ENCODE peak calls at places on chromosomes 7 and 10, in four cellular contexts. One of them, this sample, is unnamed.

GRCh38 chr7:19144661-19145428 is at the start of gene FERD3L:
- DNase-seq in aorta: peak; percentile 65
- DNase-seq in heart left ventricle: no peak
- DNase-seq in iPS DF 6.9: no peak
- DNase-seq in this sample: no peak

GRCh38 chr10:104146871-104147270 is 24.9 kb downstream of the SFR1 start:
- DNase-seq in aorta: no peak
- DNase-seq in heart left ventricle: no peak
- DNase-seq in iPS DF 6.9: no peak
- DNase-seq in this sample: no peak

GRCh38 chr10:46096426-46096825 is 50.4 kb upstream of the MSMB start:
- DNase-seq in aorta: no peak
- DNase-seq in iPS DF 6.9: no peak
- DNase-seq in heart left ventricle: no peak
- DNase-seq in this sample: no peak

GRCh38 chr10:131771634-131772358 is 129.0 kb upstream of the PPP2R2D start:
- DNase-seq in aorta: no peak
- DNase-seq in iPS DF 6.9: no peak
- DNase-seq in heart left ventricle: no peak
- DNase-seq in this sample: no peak

GRCh38 chr10:81082621-81083376 is 545.1 kb downstream of the SH2D4B start:
- DNase-seq in heart left ventricle: no peak
- DNase-seq in aorta: peak; percentile 46
- DNase-seq in iPS DF 6.9: no peak
- DNase-seq in this sample: no peak

GRCh38 chr10:98252451-98252850 is 15.5 kb downstream of the LOXL4 start:
- DNase-seq in aorta: no peak
- DNase-seq in iPS DF 6.9: no peak
- DNase-seq in heart left ventricle: no peak
- DNase-seq in this sample: no peak

GRCh38 chr10:86876748-86877147 is 80.7 kb downstream of the MMRN2 start:
- DNase-seq in iPS DF 6.9: no peak
- DNase-seq in aorta: no peak
- DNase-seq in heart left ventricle: no peak
- DNase-seq in this sample: no peak

GRCh38 chr10:29714096-29714874 is 79.5 kb upstream of the SVIL start:
- DNase-seq in iPS DF 6.9: no peak
- DNase-seq in heart left ventricle: no peak
- DNase-seq in aorta: no peak
- DNase-seq in this sample: peak; percentile 84

GRCh38 chr10:71134732-71135211 is 77.6 kb upstream of the UNC5B start:
- DNase-seq in aorta: no peak
- DNase-seq in heart left ventricle: no peak
- DNase-seq in iPS DF 6.9: no peak
- DNase-seq in this sample: no peak

GRCh38 chr7:102287465-102288146 is 938 bp downstream of the SH2B2 start:
- DNase-seq in iPS DF 6.9: no peak
- DNase-seq in aorta: no peak
- DNase-seq in heart left ventricle: no peak
- DNase-seq in this sample: peak; percentile 51

GRCh38 chr7:12701433-12701832 is 14.0 kb downstream of the ARL4A start:
- DNase-seq in iPS DF 6.9: no peak
- DNase-seq in aorta: no peak
- DNase-seq in heart left ventricle: no peak
- DNase-seq in this sample: no peak

GRCh38 chr10:127161482-127161881 is 34.9 kb downstream of the INSYN2A start:
- DNase-seq in aorta: no peak
- DNase-seq in iPS DF 6.9: no peak
- DNase-seq in heart left ventricle: no peak
- DNase-seq in this sample: no peak

GRCh38 chr7:36677769-36678435 is 46.4 kb downstream of the AOAH start:
- DNase-seq in aorta: no peak
- DNase-seq in heart left ventricle: no peak
- DNase-seq in iPS DF 6.9: no peak
- DNase-seq in this sample: no peak

GRCh38 chr7:42471573-42472174 is 234.7 kb upstream of the GLI3 start:
- DNase-seq in aorta: no peak
- DNase-seq in iPS DF 6.9: no peak
- DNase-seq in heart left ventricle: no peak
- DNase-seq in this sample: no peak

GRCh38 chr7:7060828-7061599 is 121.3 kb upstream of the C1GALT1 start:
- DNase-seq in aorta: no peak
- DNase-seq in heart left ventricle: no peak
- DNase-seq in iPS DF 6.9: no peak
- DNase-seq in this sample: no peak

GRCh38 chr7:84216477-84216876 is 21.9 kb upstream of the SEMA3A start:
- DNase-seq in heart left ventricle: no peak
- DNase-seq in aorta: no peak
- DNase-seq in iPS DF 6.9: no peak
- DNase-seq in this sample: no peak

GRCh38 chr10:93701903-93702277 is 502 bp downstream of the FRA10AC1 start:
- DNase-seq in iPS DF 6.9: no peak
- DNase-seq in heart left ventricle: no peak
- DNase-seq in aorta: no peak
- DNase-seq in this sample: no peak

DNA sequence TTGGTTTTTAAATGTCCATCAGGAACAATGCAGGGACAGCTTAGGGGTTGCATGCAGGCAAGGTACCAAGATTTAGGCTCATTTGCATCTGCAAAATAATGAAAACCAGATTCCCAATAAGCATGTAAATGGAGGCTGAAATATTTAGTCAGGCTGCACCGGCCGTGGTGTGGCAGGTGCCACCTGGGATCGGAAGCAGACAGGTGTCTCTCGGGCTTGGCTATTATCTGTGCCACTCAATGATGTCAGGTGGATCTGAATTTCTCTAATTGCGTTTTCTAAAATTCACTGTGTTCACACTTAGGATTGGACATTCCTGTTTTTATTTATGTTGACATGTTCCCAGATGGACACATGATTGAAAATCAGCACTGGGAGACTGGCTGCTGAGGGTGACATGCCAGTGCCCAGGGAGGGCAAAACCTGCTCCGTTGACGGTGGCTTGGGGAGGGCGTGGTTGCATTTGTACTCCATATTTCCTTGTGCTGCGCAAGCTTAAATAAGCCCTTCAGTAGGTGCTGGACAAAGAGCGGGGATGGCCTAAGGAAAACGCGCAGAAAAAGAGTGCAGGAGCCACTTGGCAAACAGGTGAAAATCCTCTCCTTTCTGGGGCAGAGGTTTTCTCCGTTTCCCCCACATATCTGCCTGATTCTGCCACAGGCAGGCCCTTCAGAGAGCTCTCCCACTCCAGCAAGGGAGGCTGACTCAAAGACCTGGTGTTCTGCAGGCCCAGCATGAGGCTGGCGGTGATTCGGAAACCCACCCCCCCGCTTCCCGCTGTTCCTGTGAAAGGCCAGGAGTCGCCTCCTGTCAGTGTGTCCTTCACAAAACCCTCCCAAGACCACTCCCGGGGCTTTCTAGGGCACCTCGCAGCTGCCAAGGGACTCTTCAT is 142.5 kb downstream of the WDR37 start:
- DNase-seq in heart left ventricle: no peak
- DNase-seq in iPS DF 6.9: no peak
- DNase-seq in aorta: no peak
- DNase-seq in this sample: no peak
- H3K27ac ChIP-seq in heart left ventricle: no peak overlapping the region
- H3K27ac ChIP-seq in iPS DF 6.9: no peak overlapping the region
- H3K27ac ChIP-seq in aorta: no peak overlapping the region
- H3K27ac ChIP-seq in this sample: no peak overlapping the region

GRCh38 chr7:74027124-74027682 is 770 bp upstream of the ELN start:
- DNase-seq in aorta: no peak
- DNase-seq in iPS DF 6.9: no peak
- DNase-seq in heart left ventricle: no peak
- DNase-seq in this sample: no peak
- H3K4me1 ChIP-seq in aorta: no peaks in the 10 kb centered on the region
- H3K4me1 ChIP-seq in iPS DF 6.9: peaks cover 8% of the 10 kb centered on the region
- H3K4me1 ChIP-seq in heart left ventricle: peaks cover 55% of the 10 kb centered on the region
- H3K4me1 ChIP-seq in this sample: peaks cover 29% of the 10 kb centered on the region

GRCh38 chr7:94054130-94054529 is 50.0 kb upstream of the BET1 start:
- DNase-seq in aorta: no peak
- DNase-seq in heart left ventricle: no peak
- DNase-seq in iPS DF 6.9: no peak
- DNase-seq in this sample: no peak

GRCh38 chr7:94053532-94053931 is 49.4 kb upstream of the BET1 start:
- DNase-seq in iPS DF 6.9: no peak
- DNase-seq in heart left ventricle: no peak
- DNase-seq in aorta: no peak
- DNase-seq in this sample: no peak

GRCh38 chr7:94057955-94058354 is 53.8 kb upstream of the BET1 start:
- DNase-seq in aorta: no peak
- DNase-seq in heart left ventricle: no peak
- DNase-seq in iPS DF 6.9: no peak
- DNase-seq in this sample: no peak

GRCh38 chr7:94056796-94057207 is 52.6 kb upstream of the BET1 start:
- DNase-seq in iPS DF 6.9: no peak
- DNase-seq in heart left ventricle: no peak
- DNase-seq in aorta: no peak
- DNase-seq in this sample: no peak

GRCh38 chr7:94055963-94056362 is 51.8 kb upstream of the BET1 start:
- DNase-seq in aorta: no peak
- DNase-seq in iPS DF 6.9: no peak
- DNase-seq in heart left ventricle: no peak
- DNase-seq in this sample: no peak
- H3K27ac ChIP-seq in aorta: no peak overlapping the region
- H3K27ac ChIP-seq in iPS DF 6.9: no peak overlapping the region
- H3K27ac ChIP-seq in heart left ventricle: no peak overlapping the region
- H3K27ac ChIP-seq in this sample: no peak overlapping the region

GRCh38 chr7:135169141-135169935 is 1.2 kb downstream of the CYREN start:
- DNase-seq in iPS DF 6.9: no peak
- DNase-seq in heart left ventricle: no peak
- DNase-seq in aorta: no peak
- DNase-seq in this sample: peak; percentile 63
- H3K4me1 ChIP-seq in iPS DF 6.9: no peaks in the 10 kb centered on the region
- H3K4me1 ChIP-seq in heart left ventricle: peaks cover 70% of the 10 kb centered on the region
- H3K4me1 ChIP-seq in aorta: peaks cover 2% of the 10 kb centered on the region
- H3K4me1 ChIP-seq in this sample: peaks cover 16% of the 10 kb centered on the region

GRCh38 chr10:92494522-92494921 is 79.4 kb downstream of the IDE start:
- DNase-seq in iPS DF 6.9: no peak
- DNase-seq in aorta: no peak
- DNase-seq in heart left ventricle: no peak
- DNase-seq in this sample: no peak

GRCh38 chr10:92492748-92493240 is 81.1 kb downstream of the IDE start:
- DNase-seq in heart left ventricle: no peak
- DNase-seq in aorta: no peak
- DNase-seq in iPS DF 6.9: no peak
- DNase-seq in this sample: no peak

GRCh38 chr10:92486637-92487036 is 87.3 kb downstream of the IDE start:
- DNase-seq in aorta: no peak
- DNase-seq in heart left ventricle: no peak
- DNase-seq in iPS DF 6.9: no peak
- DNase-seq in this sample: no peak

GRCh38 chr10:92493362-92493761 is 80.5 kb downstream of the IDE start:
- DNase-seq in aorta: no peak
- DNase-seq in heart left ventricle: no peak
- DNase-seq in iPS DF 6.9: no peak
- DNase-seq in this sample: no peak

GRCh38 chr10:92490387-92490786 is 83.5 kb downstream of the IDE start:
- DNase-seq in aorta: no peak
- DNase-seq in heart left ventricle: no peak
- DNase-seq in iPS DF 6.9: no peak
- DNase-seq in this sample: no peak
- H3K27ac ChIP-seq in aorta: no peak overlapping the region
- H3K27ac ChIP-seq in heart left ventricle: no peak overlapping the region
- H3K27ac ChIP-seq in iPS DF 6.9: no peak overlapping the region
- H3K27ac ChIP-seq in this sample: peak overlapping the region; percentile 67

DNA sequence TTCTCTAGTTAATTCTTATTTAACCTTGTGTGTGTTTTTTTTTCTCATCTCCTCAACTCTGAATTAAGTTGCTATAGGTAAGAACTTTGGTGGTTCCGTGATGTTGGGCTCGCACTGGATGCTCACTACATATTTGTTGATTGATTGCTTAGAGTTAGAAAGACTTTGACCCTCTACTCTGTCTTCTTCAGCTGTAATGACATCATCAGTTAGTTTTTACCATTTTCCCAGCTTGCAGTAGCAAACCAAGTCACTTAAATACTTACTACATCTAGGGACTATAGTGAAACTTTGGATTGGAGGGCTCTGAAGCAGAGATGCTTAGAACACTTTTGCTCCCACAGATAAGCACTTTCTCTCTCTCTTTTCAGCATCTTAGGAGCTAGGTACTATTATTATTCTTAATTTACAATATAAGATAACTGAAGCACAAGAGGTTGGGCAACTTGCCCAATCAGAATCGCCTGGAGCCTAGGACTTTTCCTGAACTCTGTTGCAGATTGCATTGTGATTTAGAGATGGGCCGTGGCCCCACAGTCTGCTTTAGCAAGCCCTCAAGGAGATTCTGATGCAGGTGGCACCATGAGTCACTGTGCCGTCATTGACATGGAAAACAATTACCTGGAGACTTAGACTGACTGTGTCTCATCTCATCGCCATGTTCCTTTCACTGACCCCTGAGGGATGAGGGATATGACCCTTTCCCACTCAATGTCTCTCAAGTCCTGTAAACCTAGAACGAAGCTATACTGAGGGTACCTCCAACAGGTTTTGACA is 471.9 kb upstream of the PODXL start:
- DNase-seq in heart left ventricle: no peak
- DNase-seq in iPS DF 6.9: no peak
- DNase-seq in aorta: no peak
- DNase-seq in this sample: no peak
- H3K4me1 ChIP-seq in heart left ventricle: peaks cover 27% of the 10 kb centered on the region
- H3K4me1 ChIP-seq in iPS DF 6.9: no peaks in the 10 kb centered on the region
- H3K4me1 ChIP-seq in aorta: no peaks in the 10 kb centered on the region
- H3K4me1 ChIP-seq in this sample: no peaks in the 10 kb centered on the region

GRCh38 chr10:75405201-75406143 is 3.9 kb upstream of the ZNF503 start:
- DNase-seq in iPS DF 6.9: no peak
- DNase-seq in aorta: no peak
- DNase-seq in heart left ventricle: no peak
- DNase-seq in this sample: no peak
- H3K27ac ChIP-seq in iPS DF 6.9: no peak overlapping the region
- H3K27ac ChIP-seq in aorta: no peak overlapping the region
- H3K27ac ChIP-seq in heart left ventricle: peak overlapping the region; percentile 99
- H3K27ac ChIP-seq in this sample: no peak overlapping the region

This sample was measured in SJSA1.